ENCODE peak calls at places on chromosomes 11 and 22, in four cellular contexts. One of them, this sample, is unnamed.

GRCh38 chr11:108901359-108901758 is 236.5 kb downstream of the DDX10 start:
- DNase-seq in HepG2: no peak
- DNase-seq in GM12878: no peak
- DNase-seq in K562: no peak
- DNase-seq in this sample: peak; percentile 31

GRCh38 chr22:21594865-21595452 is 27.4 kb downstream of the UBE2L3 start:
- DNase-seq in HepG2: no peak
- DNase-seq in GM12878: no peak
- DNase-seq in K562: no peak
- DNase-seq in this sample: no peak

GRCh38 chr11:121237686-121238658 is 54.6 kb upstream of the SC5D start:
- DNase-seq in HepG2: no peak
- DNase-seq in GM12878: peak; percentile 59
- DNase-seq in K562: no peak
- DNase-seq in this sample: peak; percentile 62

GRCh38 chr11:125025968-125026367 is 37.1 kb upstream of the SLC37A2 start:
- DNase-seq in HepG2: no peak
- DNase-seq in GM12878: no peak
- DNase-seq in K562: no peak
- DNase-seq in this sample: no peak

GRCh38 chr11:84722583-84723108 is 904.5 kb downstream of the DLG2 start:
- DNase-seq in HepG2: no peak
- DNase-seq in GM12878: no peak
- DNase-seq in K562: no peak
- DNase-seq in this sample: no peak

GRCh38 chr22:23066200-23067022 is 3.9 kb upstream of the GNAZ start:
- DNase-seq in HepG2: no peak
- DNase-seq in GM12878: no peak
- DNase-seq in K562: no peak
- DNase-seq in this sample: no peak

GRCh38 chr11:38476808-38477565 is 1879.0 kb upstream of the RAG2 start:
- DNase-seq in HepG2: no peak
- DNase-seq in GM12878: no peak
- DNase-seq in K562: no peak
- DNase-seq in this sample: no peak

GRCh38 chr11:117604349-117604995 is 192.5 kb downstream of the DSCAML1 start:
- DNase-seq in HepG2: no peak
- DNase-seq in GM12878: no peak
- DNase-seq in K562: no peak
- DNase-seq in this sample: peak; percentile 32

GRCh38 chr11:31995031-31995430 is 95.8 kb upstream of the RCN1 start:
- DNase-seq in HepG2: no peak
- DNase-seq in GM12878: no peak
- DNase-seq in K562: no peak
- DNase-seq in this sample: no peak

GRCh38 chr11:38169286-38169685 is 1571.2 kb upstream of the RAG2 start:
- DNase-seq in HepG2: peak; percentile 68
- DNase-seq in GM12878: no peak
- DNase-seq in K562: no peak
- DNase-seq in this sample: peak; percentile 2

GRCh38 chr11:134365011-134365925 is 33.5 kb downstream of the GLB1L2 start:
- DNase-seq in HepG2: no peak
- DNase-seq in GM12878: no peak
- DNase-seq in K562: no peak
- DNase-seq in this sample: no peak

GRCh38 chr11:120839201-120839600 is 184.7 kb upstream of the TBCEL start:
- DNase-seq in HepG2: peak; percentile 10
- DNase-seq in GM12878: no peak
- DNase-seq in K562: no peak
- DNase-seq in this sample: no peak

GRCh38 chr22:16815073-16815472 is 10.1 kb downstream of the XKR3 start:
- DNase-seq in HepG2: no peak
- DNase-seq in GM12878: no peak
- DNase-seq in K562: peak; percentile 20
- DNase-seq in this sample: no peak

GRCh38 chr11:78270993-78271392 is 82.3 kb downstream of the USP35 start:
- DNase-seq in HepG2: no peak
- DNase-seq in GM12878: no peak
- DNase-seq in K562: no peak
- DNase-seq in this sample: no peak

GRCh38 chr11:65952052-65952521 is 6.8 kb downstream of the TSGA10IP start:
- DNase-seq in HepG2: peak; percentile 74
- DNase-seq in GM12878: no peak
- DNase-seq in K562: no peak
- DNase-seq in this sample: no peak

GRCh38 chr22:45007946-45008852 is 1.6 kb downstream of the PHF21B start:
- DNase-seq in HepG2: no peak
- DNase-seq in GM12878: no peak
- DNase-seq in K562: peak; percentile 16
- DNase-seq in this sample: no peak

GRCh38 chr11:34650528-34650927 is 29.6 kb downstream of the EHF start:
- DNase-seq in HepG2: no peak
- DNase-seq in GM12878: peak; percentile 91
- DNase-seq in K562: no peak
- DNase-seq in this sample: peak; percentile 22
- TF ChIP-seq MXI1 in HepG2: no peak
- TF ChIP-seq MXI1 in GM12878: no peak
- TF ChIP-seq MXI1 in K562: no peak
- TF ChIP-seq MXI1 in this sample: no peak

GRCh38 chr11:9574806-9575530 is 1.5 kb downstream of the WEE1 start:
- DNase-seq in HepG2: peak; percentile 82
- DNase-seq in GM12878: no peak
- DNase-seq in K562: peak; percentile 52
- DNase-seq in this sample: peak; percentile 87
- TF ChIP-seq POLR2A in HepG2: peak; percentile 72
- TF ChIP-seq POLR2A in GM12878: peak; percentile 54
- TF ChIP-seq POLR2A in K562: peak; percentile 70
- TF ChIP-seq POLR2A in this sample: peak; percentile 87

GRCh38 chr22:49763138-49763537 is 64.5 kb downstream of the BRD1 start:
- DNase-seq in HepG2: no peak
- DNase-seq in GM12878: no peak
- DNase-seq in K562: no peak
- DNase-seq in this sample: no peak

GRCh38 chr22:49765951-49766350 is 61.7 kb downstream of the BRD1 start:
- DNase-seq in HepG2: no peak
- DNase-seq in GM12878: no peak
- DNase-seq in K562: no peak
- DNase-seq in this sample: no peak

GRCh38 chr22:49765091-49765771 is 62.4 kb downstream of the BRD1 start:
- DNase-seq in HepG2: no peak
- DNase-seq in GM12878: no peak
- DNase-seq in K562: no peak
- DNase-seq in this sample: no peak

GRCh38 chr22:49763696-49764095 is 64.0 kb downstream of the BRD1 start:
- DNase-seq in HepG2: no peak
- DNase-seq in GM12878: no peak
- DNase-seq in K562: no peak
- DNase-seq in this sample: no peak

GRCh38 chr22:49764151-49764581 is 63.5 kb downstream of the BRD1 start:
- DNase-seq in HepG2: no peak
- DNase-seq in GM12878: no peak
- DNase-seq in K562: no peak
- DNase-seq in this sample: no peak
- TF ChIP-seq MXI1 in HepG2: no peak
- TF ChIP-seq MXI1 in GM12878: no peak
- TF ChIP-seq MXI1 in K562: no peak
- TF ChIP-seq MXI1 in this sample: no peak

GRCh38 chr11:64742940-64743590 is 877 bp downstream of the RASGRP2 start:
- DNase-seq in HepG2: no peak
- DNase-seq in GM12878: no peak
- DNase-seq in K562: peak; percentile 89
- DNase-seq in this sample: no peak
- TF ChIP-seq POLR2A in HepG2: no peak
- TF ChIP-seq POLR2A in GM12878: no peak
- TF ChIP-seq POLR2A in K562: no peak
- TF ChIP-seq POLR2A in this sample: no peak

GRCh38 chr11:69862331-69862761 is 43.1 kb upstream of the FGF3 start:
- DNase-seq in HepG2: no peak
- DNase-seq in GM12878: no peak
- DNase-seq in K562: no peak
- DNase-seq in this sample: no peak

GRCh38 chr11:69860796-69861445 is 41.7 kb upstream of the FGF3 start:
- DNase-seq in HepG2: no peak
- DNase-seq in GM12878: no peak
- DNase-seq in K562: no peak
- DNase-seq in this sample: no peak

GRCh38 chr11:69860244-69860643 is 41.0 kb upstream of the FGF3 start:
- DNase-seq in HepG2: no peak
- DNase-seq in GM12878: no peak
- DNase-seq in K562: no peak
- DNase-seq in this sample: no peak

GRCh38 chr11:69861901-69862300 is 42.7 kb upstream of the FGF3 start:
- DNase-seq in HepG2: no peak
- DNase-seq in GM12878: no peak
- DNase-seq in K562: no peak
- DNase-seq in this sample: no peak

DNA sequence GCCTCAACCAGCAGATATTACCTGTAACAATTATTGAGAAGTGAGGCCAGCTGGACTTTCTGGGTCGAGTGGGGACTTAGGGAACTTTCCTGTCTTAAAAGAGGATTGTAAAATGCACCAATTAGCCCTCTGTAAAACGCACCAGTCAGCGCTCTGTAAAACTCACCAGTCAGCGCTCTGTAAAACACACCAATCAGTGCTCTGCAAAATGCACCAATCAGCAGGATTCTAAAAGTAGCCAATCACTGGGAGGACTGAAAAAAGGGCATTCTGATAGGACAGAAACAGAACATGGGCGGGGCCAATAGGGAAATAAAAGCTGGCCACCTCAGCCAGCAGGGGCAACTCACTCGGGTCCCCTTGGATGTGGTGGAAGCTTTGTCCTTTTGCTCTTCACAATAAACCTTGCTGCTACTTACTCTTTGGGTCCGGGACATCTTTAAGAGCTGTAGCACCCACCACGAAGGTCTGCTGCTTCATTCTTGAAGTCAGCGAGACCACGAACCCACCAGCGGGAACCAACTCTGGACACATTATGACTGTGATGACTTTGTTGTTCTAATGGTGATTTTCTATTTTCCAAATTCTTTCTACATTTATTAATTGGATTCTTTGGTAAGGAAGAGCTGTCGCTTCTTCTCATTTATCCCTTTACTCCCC is 40.2 kb upstream of the FGF3 start:
- DNase-seq in HepG2: no peak
- DNase-seq in GM12878: no peak
- DNase-seq in K562: peak; percentile 30
- DNase-seq in this sample: no peak
- TF ChIP-seq MXI1 in HepG2: no peak
- TF ChIP-seq MXI1 in GM12878: no peak
- TF ChIP-seq MXI1 in K562: no peak
- TF ChIP-seq MXI1 in this sample: no peak

GRCh38 chr11:74988541-74989268 is at the start of gene NEU3:
- DNase-seq in HepG2: peak; percentile 77
- DNase-seq in GM12878: peak; percentile 59
- DNase-seq in K562: peak; percentile 92
- DNase-seq in this sample: peak; percentile 69
- TF ChIP-seq POLR2A in HepG2: peak; percentile 86
- TF ChIP-seq POLR2A in GM12878: peak; percentile 93
- TF ChIP-seq POLR2A in K562: peak; percentile 91
- TF ChIP-seq POLR2A in this sample: peak; percentile 75

DNA sequence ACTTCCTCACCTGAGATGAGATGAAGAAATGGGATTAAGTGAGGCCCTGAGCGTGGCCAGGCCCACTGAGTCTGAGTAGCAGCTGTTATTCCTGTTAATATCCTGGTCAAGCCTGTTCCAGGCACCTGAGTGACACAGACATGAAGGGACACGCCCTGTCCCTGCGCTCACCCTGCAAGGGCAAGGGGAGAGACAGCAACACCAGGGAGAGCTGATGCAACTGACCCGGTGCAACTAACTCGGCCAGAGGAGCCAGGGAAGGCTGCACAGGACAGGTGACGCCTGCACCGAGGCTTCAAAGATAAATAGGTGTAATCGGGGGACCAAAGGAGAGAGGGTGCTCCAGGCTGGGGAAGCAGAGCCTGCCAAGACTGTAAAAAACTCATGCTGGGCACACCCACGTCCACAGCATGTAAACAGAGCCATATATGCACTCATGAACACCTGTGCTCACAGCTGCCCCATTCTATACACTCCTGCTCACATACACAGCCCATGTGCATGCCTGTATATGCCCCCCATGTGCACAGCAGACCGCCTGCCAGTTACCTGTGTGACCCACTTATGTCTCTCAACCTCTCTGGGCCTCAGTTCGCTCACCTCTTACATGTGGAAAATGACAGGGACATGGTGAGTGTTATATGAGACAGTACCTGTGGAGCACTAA is 22.8 kb upstream of the GCAT start:
- DNase-seq in HepG2: peak; percentile 46
- DNase-seq in GM12878: no peak
- DNase-seq in K562: no peak
- DNase-seq in this sample: no peak
- TF ChIP-seq MXI1 in HepG2: no peak
- TF ChIP-seq MXI1 in GM12878: no peak
- TF ChIP-seq MXI1 in K562: no peak
- TF ChIP-seq MXI1 in this sample: no peak

GRCh38 chr11:61947486-61948210 is 2.5 kb upstream of the BEST1 start:
- DNase-seq in HepG2: peak; percentile 73
- DNase-seq in GM12878: no peak
- DNase-seq in K562: peak; percentile 83
- DNase-seq in this sample: peak; percentile 88
- TF ChIP-seq POLR2A in HepG2: no peak
- TF ChIP-seq POLR2A in GM12878: no peak
- TF ChIP-seq POLR2A in K562: no peak
- TF ChIP-seq POLR2A in this sample: peak; percentile 46

DNA sequence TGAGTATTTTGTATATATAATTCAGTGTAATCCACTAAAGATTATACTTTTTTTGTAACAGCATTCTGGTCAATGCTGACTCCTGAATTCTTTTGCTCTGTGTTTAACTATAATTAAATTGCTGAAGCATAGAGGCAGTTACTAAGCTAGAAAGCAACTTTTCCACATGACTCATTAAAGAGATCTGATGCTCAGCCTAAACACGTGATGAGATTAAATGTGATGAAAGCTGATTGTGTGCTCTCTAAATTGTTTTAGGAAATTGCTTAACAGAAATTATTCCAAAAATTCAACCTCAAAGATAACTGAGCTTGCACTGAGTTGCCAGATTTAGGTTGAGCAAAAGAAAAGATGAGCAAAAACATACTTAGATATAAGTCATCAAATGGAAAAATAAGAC is 1033.6 kb downstream of the FAM181B start:
- DNase-seq in HepG2: no peak
- DNase-seq in GM12878: no peak
- DNase-seq in K562: no peak
- DNase-seq in this sample: no peak
- TF ChIP-seq MXI1 in HepG2: no peak
- TF ChIP-seq MXI1 in GM12878: no peak
- TF ChIP-seq MXI1 in K562: no peak
- TF ChIP-seq MXI1 in this sample: no peak

DNA sequence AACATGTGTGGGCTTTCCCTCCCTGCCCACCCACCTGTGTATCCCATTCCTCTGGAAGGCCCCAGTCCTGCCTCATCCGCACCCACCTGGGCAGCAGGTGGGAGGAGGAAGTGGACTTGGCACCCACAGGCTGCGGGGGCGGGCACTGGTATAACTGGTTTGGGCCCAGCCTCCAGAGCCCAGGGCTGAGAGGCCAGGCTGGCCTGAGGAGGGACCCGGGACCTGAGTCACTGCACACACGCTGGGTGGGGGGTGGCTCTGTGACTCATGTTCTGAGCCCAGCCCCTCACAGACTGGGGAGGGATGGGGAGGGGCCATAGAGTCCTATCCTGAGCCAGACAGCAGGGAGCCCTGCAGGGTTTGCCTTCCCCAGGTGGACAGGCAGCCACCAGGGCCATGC is 16.7 kb downstream of the PHLDA2 start:
- DNase-seq in HepG2: peak; percentile 69
- DNase-seq in GM12878: no peak
- DNase-seq in K562: peak; percentile 90
- DNase-seq in this sample: peak; percentile 85
- TF ChIP-seq POLR2A in HepG2: no peak
- TF ChIP-seq POLR2A in GM12878: no peak
- TF ChIP-seq POLR2A in K562: no peak
- TF ChIP-seq POLR2A in this sample: no peak

This sample was measured in IMR-90.